ENCODE peak calls at places on chromosomes 5 and 9, in eight cellular contexts. D is GM23338, A is osteoblast, B is IMR-90, J is fibroblast of lung, Q is endothelial cell of umbilical vein, W is H9, P is PC-3. Y is an unnamed sample.

GRCh38 chr5:123881791-123882244 is 369.8 kb downstream of the CSNK1G3 start:
- DNase-seq in P (no peak), W (no peak), J (peak), D (no peak), A (no peak), Q (peak), B (peak), Y (no peak)

GRCh38 chr9:6024035-6024554 is 8.7 kb upstream of the RANBP6 start:
- DNase-seq in D (peak), Q (peak), W (no peak), J (no peak), P (peak), A (peak), B (no peak), Y (peak)

GRCh38 chr5:179284751-179285191 is 60.5 kb downstream of the ADAMTS2 start:
- DNase-seq in P (no peak), A (peak), J (no peak), B (peak), W (no peak), Q (no peak), D (no peak), Y (no peak)

GRCh38 chr9:42388846-42389245 is 205.4 kb downstream of the SPATA31A6 start:
- DNase-seq in D (no peak), A (peak), J (no peak), Q (peak), P (no peak), W (no peak), B (no peak), Y (no peak)

GRCh38 chr9:87562062-87562461 is 64.4 kb downstream of the DAPK1 start:
- DNase-seq in J (no peak), D (no peak), W (no peak), P (no peak), B (no peak), Q (no peak), A (no peak), Y (no peak)

GRCh38 chr5:109921735-109922395 is 232.1 kb downstream of the MAN2A1 start:
- DNase-seq in Q (no peak), P (no peak), A (no peak), B (no peak), D (no peak), J (peak), W (no peak), Y (no peak)

GRCh38 chr5:171309526-171310333 is 682 bp downstream of the TLX3 start:
- DNase-seq in P (no peak), D (no peak), B (no peak), A (no peak), J (no peak), Q (no peak), W (peak), Y (no peak)

GRCh38 chr5:121503111-121503840 is 348.4 kb upstream of the FTMT start:
- DNase-seq in A (no peak), J (no peak), D (peak), Q (peak), P (peak), B (no peak), W (peak), Y (peak)

GRCh38 chr9:69370430-69370829 is 45.4 kb downstream of the ENTREP1 start:
- DNase-seq in A (no peak), D (no peak), P (peak), Q (peak), B (no peak), J (peak), W (no peak), Y (no peak)

GRCh38 chr9:72985746-72986145 is 32.9 kb upstream of the ALDH1A1 start:
- DNase-seq in B (no peak), A (no peak), P (no peak), W (no peak), J (no peak), D (no peak), Q (no peak), Y (no peak)

GRCh38 chr5:32538031-32538547 is 47.3 kb upstream of the SUB1 start:
- DNase-seq in P (no peak), A (no peak), J (no peak), B (no peak), W (no peak), Q (no peak), D (no peak), Y (peak)

GRCh38 chr5:67353500-67353931 is 156.9 kb upstream of the CD180 start:
- DNase-seq in W (no peak), D (no peak), A (no peak), B (no peak), Q (no peak), J (peak), P (no peak), Y (no peak)

GRCh38 chr5:10489810-10490426 is 48.2 kb downstream of the ROPN1L start:
- DNase-seq in W (no peak), B (peak), A (peak), P (peak), J (no peak), Q (peak), D (no peak), Y (peak)

GRCh38 chr5:174273325-174273724 is 227.8 kb downstream of the NSG2 start:
- DNase-seq in J (no peak), A (no peak), Q (no peak), W (no peak), P (no peak), B (no peak), D (no peak), Y (no peak)

GRCh38 chr5:91293131-91293530 is 90.0 kb downstream of the ARRDC3 start:
- DNase-seq in J (peak), W (peak), Q (no peak), A (no peak), D (peak), P (no peak), B (peak), Y (no peak)

GRCh38 chr5:148457183-148457620 is 73.4 kb downstream of the FBXO38 start:
- DNase-seq in W (no peak), B (no peak), D (peak), Q (peak), A (no peak), J (no peak), P (peak), Y (peak)

GRCh38 chr9:91555132-91555531 is 131.5 kb upstream of the NFIL3 start:
- DNase-seq in J (peak), Q (no peak), P (peak), A (no peak), D (no peak), W (no peak), B (peak), Y (no peak)

GRCh38 chr5:142286111-142286510 is 38.7 kb downstream of the SPRY4 start:
- DNase-seq in P (no peak), D (no peak), J (no peak), Q (no peak), A (no peak), W (no peak), B (no peak), Y (no peak)

GRCh38 chr9:68996457-68996856 is 17.5 kb downstream of the PRKACG start:
- DNase-seq in Q (no peak), D (no peak), W (no peak), J (no peak), B (no peak), A (no peak), P (no peak), Y (no peak)

GRCh38 chr9:3768698-3769458 is 243.1 kb upstream of the RFX3 start:
- DNase-seq in D (no peak), W (no peak), Q (no peak), P (no peak), A (no peak), J (no peak), B (peak), Y (no peak)

GRCh38 chr5:17070646-17071045 is 134.6 kb upstream of the MYO10 start:
- DNase-seq in D (no peak), Q (no peak), J (no peak), B (no peak), W (no peak), A (no peak), P (peak), Y (no peak)

GRCh38 chr9:93674580-93675335 is 98.4 kb downstream of the PHF2 start:
- DNase-seq in J (no peak), P (no peak), Q (no peak), A (peak), B (no peak), D (no peak), W (peak), Y (no peak)

GRCh38 chr5:6434737-6435136 is 13.9 kb upstream of the UBE2QL1 start:
- DNase-seq in Q (no peak), D (no peak), B (no peak), P (no peak), A (no peak), W (no peak), J (no peak), Y (no peak)

GRCh38 chr9:127567119-127567897 is 44.8 kb upstream of the STXBP1 start:
- DNase-seq in D (no peak), A (peak), P (peak), J (peak), W (no peak), Q (no peak), B (peak), Y (no peak)
- H3K4me2 ChIP-seq in D (peak), A (peak), P (peak), J (peak), W (peak), Q (peak), B (peak), Y (no peak)

DNA sequence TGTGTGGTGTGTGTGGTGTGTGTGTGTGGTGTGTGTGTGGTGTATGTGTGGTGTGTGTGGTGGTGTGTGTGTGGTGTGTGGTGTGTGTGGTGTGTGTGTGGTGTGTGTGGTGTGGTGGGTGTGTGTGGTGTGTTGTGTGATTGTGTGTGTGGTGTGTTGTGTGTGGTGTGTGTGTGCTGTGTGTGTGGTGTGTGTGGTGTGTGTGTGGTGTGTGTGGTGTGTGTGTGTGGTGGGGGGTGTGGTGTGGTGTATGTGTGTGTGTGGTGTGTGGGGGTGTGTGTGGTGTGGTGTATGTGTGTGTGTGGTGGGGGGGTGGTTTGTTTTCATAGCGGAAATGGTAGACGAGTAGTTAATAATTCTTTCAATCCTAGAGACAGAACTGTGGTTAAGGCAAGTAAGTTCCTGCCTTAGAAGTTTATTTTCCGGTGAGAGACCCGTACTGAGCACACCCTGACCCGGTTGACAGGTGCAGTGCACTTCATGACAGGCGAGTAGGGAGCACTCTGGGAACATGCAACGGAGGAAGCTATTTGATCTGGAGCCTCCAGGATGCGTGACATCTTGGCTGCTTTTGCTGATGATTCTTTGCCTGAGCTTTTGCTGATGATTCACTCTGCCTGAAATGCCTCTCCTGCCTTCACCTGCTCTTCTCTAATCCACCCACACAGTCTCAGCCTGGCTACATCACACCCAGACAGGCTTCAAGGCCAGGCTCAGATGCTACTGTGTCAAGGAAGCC is 21.7 kb upstream of the FAT2 start:
- DNase-seq in B (peak), D (no peak), W (no peak), P (peak), J (peak), Q (no peak), A (no peak), Y (no peak)
- H3K4me2 ChIP-seq in B (no peak), D (no peak), W (no peak), P (no peak), J (no peak), Q (no peak), A (no peak), Y (no peak)

DNA sequence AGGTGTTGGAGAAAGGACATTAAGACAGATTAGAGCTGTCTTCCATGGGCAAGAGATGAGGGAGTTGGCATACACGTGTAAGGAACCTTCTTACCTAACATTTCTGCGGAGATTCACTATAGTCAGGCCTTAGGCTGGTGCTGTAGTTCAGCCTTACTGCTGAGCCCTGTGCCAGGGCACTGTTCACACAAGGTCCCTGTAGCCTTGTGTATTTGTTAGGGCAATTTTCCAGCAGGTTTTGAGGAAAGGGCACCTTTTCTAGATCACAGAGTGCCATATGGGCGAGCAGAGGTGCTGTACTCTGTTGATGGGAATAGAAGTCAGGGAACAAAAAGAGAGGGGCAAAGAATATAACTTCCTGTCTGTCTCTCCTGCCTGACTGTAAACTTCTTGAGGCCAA is 15.6 kb downstream of the PALM2AKAP2 start:
- DNase-seq in W (no peak), J (no peak), P (no peak), Q (no peak), D (no peak), B (no peak), A (no peak), Y (no peak)
- H3K4me2 ChIP-seq in W (no peak), J (no peak), P (no peak), Q (no peak), D (no peak), B (no peak), A (no peak), Y (no peak)

DNA sequence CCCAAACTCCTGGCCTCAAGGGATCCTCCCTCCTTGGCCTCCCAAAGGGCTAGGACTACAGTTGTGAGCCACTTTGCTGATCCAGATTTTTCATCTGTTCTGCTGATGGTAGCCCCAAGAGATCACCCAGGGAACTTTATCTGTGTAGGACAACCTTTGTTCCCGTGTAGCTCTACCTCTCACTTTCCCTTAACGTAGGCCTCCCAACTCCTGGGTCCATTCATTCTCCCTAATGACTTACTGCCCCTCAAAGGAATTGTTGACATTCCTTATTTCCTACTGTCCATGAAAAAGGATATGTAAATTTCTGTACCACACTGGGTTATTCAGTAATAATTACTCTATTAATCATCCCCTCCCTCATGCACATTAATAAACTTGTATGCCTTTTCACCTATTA is 51.0 kb upstream of the PHF24 start:
- DNase-seq in W (no peak), P (no peak), A (no peak), J (no peak), Q (no peak), B (no peak), D (peak), Y (no peak)
- H3K4me2 ChIP-seq in W (no peak), P (no peak), A (no peak), J (no peak), Q (no peak), B (no peak), D (peak), Y (no peak)

DNA sequence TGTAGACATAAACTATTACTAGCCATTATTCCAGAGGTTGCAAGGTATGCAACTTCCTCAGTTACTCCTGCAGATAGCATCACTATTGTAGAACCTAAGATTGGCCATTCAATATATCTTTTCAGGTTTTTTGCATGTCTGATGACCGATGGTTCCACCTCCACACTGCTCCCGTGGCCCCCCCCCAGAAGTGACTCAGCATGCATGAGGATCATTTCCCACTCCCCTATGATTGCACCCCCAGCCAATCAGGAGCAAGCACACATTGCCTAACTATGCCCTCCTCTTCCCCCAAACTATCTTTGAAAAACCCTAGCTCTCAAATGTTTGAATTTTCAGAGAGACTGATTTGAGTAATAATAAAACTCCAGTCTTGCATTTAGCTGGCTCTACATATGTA is 601.4 kb upstream of the TLE4 start:
- DNase-seq in P (no peak), B (no peak), D (no peak), A (no peak), J (no peak), Q (no peak), W (no peak), Y (no peak)
- H3K4me2 ChIP-seq in P (no peak), B (no peak), D (peak), A (no peak), J (no peak), Q (no peak), W (no peak), Y (no peak)

DNA sequence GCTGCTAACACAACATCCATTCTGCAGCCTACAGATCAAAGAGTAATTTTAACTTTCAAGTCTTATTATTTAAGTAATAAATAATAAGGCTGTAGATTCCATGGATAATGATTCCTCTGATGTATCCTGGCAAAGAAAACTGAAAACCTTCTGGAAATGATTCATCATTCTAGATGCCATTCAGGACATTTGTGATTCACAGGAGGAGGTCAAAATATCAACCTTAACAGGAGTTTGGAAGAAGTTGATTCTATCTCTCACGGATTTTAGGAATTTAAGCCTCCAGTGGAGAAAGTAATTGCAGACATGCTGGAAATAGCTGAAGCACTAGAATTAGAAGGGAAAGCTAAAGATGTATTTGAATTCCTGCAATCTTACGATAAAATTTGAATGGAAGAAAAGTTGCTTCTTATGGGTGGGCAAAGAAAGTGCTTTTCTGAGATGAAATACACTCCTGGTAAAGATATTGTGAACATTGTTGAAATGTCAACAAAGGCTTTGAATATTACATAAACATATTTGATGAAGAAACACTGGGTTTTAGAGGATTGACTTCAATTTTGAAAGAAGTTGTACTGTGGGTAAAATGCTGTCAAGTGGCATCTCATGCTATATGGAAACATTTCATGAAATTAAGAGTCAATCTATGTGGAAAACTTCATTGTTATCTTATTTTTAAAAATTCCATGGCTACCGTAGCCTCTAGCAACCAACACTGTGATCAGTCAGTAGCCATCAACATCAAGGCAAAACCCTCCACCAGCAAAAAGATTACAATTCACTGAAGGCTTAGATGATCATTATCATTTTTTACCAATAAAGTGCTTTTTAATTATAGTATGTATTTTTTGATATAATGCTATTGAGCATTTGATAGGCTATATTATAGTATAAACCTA is 1141.0 kb downstream of the CDH12 start:
- DNase-seq in P (peak), D (peak), A (no peak), J (peak), W (no peak), Q (no peak), B (peak), Y (no peak)
- H3K4me2 ChIP-seq in P (no peak), D (no peak), A (no peak), J (no peak), W (no peak), Q (no peak), B (no peak), Y (no peak)

GRCh38 chr5:33877483-33877882 is 14.3 kb downstream of the ADAMTS12 start:
- DNase-seq in A (no peak), W (no peak), P (no peak), D (no peak), B (no peak), Q (no peak), J (no peak), Y (no peak)
- H3K4me2 ChIP-seq in A (no peak), W (no peak), P (no peak), D (no peak), B (no peak), Q (no peak), J (peak), Y (no peak)

GRCh38 chr5:172446336-172447051 is 7.8 kb downstream of the SH3PXD2B start:
- DNase-seq in W (no peak), A (peak), B (no peak), J (peak), D (no peak), Q (peak), P (no peak), Y (no peak)
- H3K4me2 ChIP-seq in W (no peak), A (peak), B (no peak), J (no peak), D (no peak), Q (peak), P (no peak), Y (no peak)

GRCh38 chr9:96883922-96884321 is 29.6 kb upstream of the ZNF782 start:
- DNase-seq in J (no peak), A (no peak), B (no peak), P (no peak), W (no peak), Q (no peak), D (no peak), Y (no peak)
- H3K4me2 ChIP-seq in J (no peak), A (peak), B (no peak), P (peak), W (no peak), Q (no peak), D (no peak), Y (no peak)

DNA sequence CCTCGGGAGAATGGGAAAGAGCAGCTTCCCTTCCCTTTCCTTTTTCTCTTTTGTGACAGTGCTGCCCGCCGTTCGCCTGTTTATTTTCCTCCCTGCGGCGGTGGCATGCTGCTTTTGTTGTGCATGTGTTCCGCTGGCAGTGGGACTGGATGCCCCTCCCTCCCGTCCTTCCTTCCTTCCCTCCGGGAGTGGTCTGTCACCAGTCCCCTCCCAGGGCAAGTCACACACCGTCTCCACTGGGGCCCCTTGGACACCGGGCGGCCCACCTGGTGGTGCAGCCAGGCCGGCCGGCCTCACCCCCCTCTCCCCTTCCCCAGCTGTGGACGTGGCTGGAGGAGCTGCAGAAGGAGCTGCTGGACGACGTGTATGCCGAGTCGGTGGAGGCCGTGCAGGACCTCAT is 214.7 kb downstream of the TRIO start:
- DNase-seq in W (peak), D (peak), J (no peak), A (no peak), P (no peak), B (no peak), Q (no peak), Y (no peak)
- H3K4me2 ChIP-seq in W (peak), D (peak), J (no peak), A (no peak), P (no peak), B (no peak), Q (no peak), Y (no peak)

Y was measured in Karpas-422.